ENCODE peak calls at places on chromosomes 5 and 9, in five cellular contexts. Z is GM12891, U is HepG2, F is K562, I is SK-N-SH. R is an unnamed sample.

GRCh38 chr5:38666668-38667498 is 110.4 kb upstream of the LIFR start:
- DNase-seq in Z (no peak), U (peak; percentile 25), F (peak; percentile 57), I (peak; percentile 28), R (no peak)

GRCh38 chr5:16534280-16534679 is 68.7 kb upstream of the ZNF622 start:
- DNase-seq in Z (no peak), U (no peak), F (no peak), I (no peak), R (no peak)

GRCh38 chr9:88773627-88774244 is 217.5 kb upstream of the S1PR3 start:
- DNase-seq in Z (no peak), U (no peak), F (peak; percentile 20), I (no peak), R (no peak)

GRCh38 chr5:139092741-139093140 is 105.4 kb downstream of the SIL1 start:
- DNase-seq in Z (no peak), U (no peak), F (no peak), I (no peak), R (no peak)

GRCh38 chr9:137759649-137760321 is 117.8 kb upstream of the CACNA1B start:
- DNase-seq in Z (no peak), U (no peak), F (peak; percentile 11), I (no peak), R (no peak)

GRCh38 chr5:130529716-130530485 is 625.6 kb downstream of the CHSY3 start:
- DNase-seq in Z (no peak), U (no peak), F (no peak), I (no peak), R (no peak)

GRCh38 chr5:36730537-36731216 is 124.3 kb downstream of the SLC1A3 start:
- DNase-seq in Z (no peak), U (no peak), F (no peak), I (no peak), R (no peak)

GRCh38 chr9:91820949-91821880 is 128.8 kb downstream of the ROR2 start:
- DNase-seq in Z (no peak), U (no peak), F (no peak), I (no peak), R (no peak)

GRCh38 chr5:34914671-34915138 is 599 bp downstream of the RAD1 start:
- DNase-seq in Z (no peak), U (no peak), F (peak; percentile 75), I (no peak), R (no peak)

GRCh38 chr9:110521211-110521610 is 58.3 kb downstream of the SVEP1 start:
- DNase-seq in Z (no peak), U (no peak), F (no peak), I (no peak), R (no peak)

GRCh38 chr9:110517483-110517882 is 62.1 kb downstream of the SVEP1 start:
- DNase-seq in Z (no peak), U (no peak), F (no peak), I (no peak), R (no peak)

GRCh38 chr9:110514861-110515260 is 64.7 kb downstream of the SVEP1 start:
- DNase-seq in Z (no peak), U (no peak), F (no peak), I (no peak), R (no peak)

DNA sequence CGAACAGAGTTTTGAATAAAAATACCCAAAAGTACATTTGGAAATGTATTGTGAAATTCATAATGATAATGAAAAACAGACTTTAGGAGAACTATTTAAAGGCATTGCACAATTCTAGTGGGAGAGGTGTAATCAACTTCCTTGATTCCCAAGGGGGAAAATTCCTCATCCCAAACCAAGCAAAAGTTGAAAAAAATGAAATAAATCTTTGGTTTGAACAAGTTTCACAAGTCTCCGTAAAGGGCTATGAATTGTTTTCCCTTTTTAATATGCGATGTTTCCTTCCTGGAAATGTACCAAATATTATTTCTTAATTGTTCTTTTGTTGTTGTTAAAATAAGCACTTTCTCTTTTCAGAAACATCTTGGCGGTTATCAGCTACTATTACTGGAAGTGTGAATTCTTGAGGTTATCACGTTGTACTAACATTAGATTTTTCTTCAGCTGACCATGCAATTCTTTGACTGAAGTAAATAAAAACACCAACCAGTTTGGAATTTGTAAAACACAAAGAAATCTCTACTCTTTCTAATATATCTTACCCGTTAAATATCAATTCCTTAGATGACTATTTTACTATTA is 59.3 kb downstream of the SVEP1 start:
- DNase-seq in Z (no peak), U (no peak), F (no peak), I (no peak), R (no peak)
- TF ChIP-seq POLR2AphosphoS5 in Z (no peak), U (no peak), F (no peak), I (no peak), R (no peak)

DNA sequence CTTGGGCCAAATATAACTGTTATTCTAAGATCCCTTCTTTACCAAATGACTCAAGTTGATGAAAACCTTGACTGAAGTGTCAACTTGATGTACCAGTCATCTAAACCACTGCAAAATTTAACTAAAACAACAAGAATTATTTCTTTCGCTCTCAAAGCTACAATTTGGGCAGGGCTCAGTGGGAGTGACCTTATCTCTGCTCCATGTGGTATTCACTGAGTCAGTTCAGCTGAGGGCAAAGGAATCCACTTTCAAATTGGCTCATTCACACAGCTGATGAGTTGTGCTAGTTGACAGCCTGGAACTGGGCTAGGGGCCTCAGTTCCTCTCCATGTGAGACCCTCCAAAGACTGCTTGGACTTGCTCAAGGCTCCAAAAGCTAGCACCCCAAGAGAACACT is 166.3 kb downstream of the RORB start:
- DNase-seq in Z (no peak), U (no peak), F (no peak), I (no peak), R (no peak)
- TF ChIP-seq TAF1 in Z (no peak), U (no peak), F (no peak), I (no peak), R (no peak)

DNA sequence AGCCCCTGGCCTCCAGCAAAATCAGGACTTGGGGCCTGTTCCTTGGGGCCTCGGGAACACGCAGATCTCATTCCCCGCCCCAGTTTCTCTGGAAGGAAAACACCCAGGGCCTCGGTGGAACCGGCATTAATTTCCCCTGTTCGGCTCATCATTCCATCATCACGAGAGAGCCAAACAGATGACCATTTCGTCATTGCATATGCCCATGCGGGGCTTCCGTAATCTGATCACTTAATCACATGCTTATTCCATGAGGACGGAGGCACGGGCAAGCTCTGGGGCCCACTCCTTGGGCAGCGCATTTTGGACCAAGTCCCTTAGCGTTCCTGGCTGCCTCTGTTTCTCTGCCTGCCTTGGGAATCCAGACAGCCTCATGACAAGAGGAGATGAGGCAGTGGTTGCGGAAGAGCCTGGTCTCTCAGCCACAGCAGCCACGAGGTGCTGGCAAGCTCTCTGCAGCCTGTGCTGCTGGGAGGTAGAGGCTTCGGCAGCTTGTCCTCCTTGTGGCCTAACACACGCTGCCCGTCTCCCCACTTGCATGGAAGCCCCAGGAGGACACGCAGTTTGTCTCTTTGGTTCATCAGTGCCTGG is 65.0 kb upstream of the IER5L start:
- DNase-seq in Z (no peak), U (no peak), F (no peak), I (no peak), R (no peak)
- TF ChIP-seq POLR2AphosphoS5 in Z (no peak), U (no peak), F (no peak), I (no peak), R (no peak)

DNA sequence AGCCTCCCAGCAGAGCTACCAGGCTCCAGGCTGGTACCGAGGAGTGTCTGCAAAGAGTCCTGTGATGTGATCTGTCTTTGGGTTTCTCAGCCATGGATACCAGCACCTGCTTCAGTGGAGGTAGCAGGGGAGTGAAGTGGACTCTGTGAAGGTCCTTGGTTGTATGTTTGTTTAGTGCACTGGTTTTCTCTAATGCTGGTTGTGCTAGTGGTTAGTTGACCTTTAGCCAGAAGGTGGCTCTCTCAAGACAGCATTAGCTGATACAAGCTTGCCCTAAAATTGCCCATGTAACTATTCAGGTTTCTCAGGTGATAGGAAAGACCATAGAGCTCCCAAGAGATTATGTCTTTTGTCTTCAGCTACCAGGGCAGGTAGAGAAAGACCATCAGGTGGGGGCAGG is 87.2 kb downstream of the MTAP start:
- DNase-seq in Z (no peak), U (no peak), F (no peak), I (no peak), R (no peak)
- TF ChIP-seq TAF1 in Z (no peak), U (no peak), F (no peak), I (no peak), R (no peak)

DNA sequence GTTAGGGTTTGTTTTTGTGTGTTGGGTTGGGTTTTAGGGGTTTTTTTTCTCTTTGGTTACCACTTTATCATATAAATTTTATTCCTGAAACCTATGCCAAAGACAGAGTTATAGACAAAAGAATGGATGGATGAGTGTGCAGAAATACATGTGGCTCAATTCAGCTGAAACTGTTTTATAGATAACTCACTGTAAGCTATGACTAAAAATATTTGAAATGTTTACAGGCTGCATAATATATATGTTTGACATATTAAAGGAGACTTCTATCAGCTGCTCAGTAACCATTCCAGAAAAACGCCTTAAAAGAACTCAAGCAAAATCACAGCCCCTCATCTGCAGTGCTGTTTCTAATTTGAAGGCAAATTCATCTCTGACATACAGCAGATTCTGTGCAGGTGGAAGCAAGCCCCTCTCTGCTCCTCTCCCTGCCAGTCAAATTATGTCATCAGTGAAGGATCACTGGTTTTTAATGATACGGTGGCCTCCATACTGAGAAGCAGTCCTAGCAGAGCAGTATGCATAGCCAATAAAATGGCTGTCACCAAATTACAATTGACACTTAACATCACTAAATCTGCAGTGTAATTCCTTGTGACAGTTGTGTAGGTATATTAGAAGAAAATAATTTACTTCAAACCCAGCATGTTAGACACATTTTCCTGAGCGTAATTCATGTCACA is 301.6 kb downstream of the NR2F1-AS1 start:
- DNase-seq in Z (no peak), U (no peak), F (no peak), I (peak; percentile 71), R (no peak)
- TF ChIP-seq POLR2AphosphoS5 in Z (no peak), U (no peak), F (no peak), I (no peak), R (no peak)

DNA sequence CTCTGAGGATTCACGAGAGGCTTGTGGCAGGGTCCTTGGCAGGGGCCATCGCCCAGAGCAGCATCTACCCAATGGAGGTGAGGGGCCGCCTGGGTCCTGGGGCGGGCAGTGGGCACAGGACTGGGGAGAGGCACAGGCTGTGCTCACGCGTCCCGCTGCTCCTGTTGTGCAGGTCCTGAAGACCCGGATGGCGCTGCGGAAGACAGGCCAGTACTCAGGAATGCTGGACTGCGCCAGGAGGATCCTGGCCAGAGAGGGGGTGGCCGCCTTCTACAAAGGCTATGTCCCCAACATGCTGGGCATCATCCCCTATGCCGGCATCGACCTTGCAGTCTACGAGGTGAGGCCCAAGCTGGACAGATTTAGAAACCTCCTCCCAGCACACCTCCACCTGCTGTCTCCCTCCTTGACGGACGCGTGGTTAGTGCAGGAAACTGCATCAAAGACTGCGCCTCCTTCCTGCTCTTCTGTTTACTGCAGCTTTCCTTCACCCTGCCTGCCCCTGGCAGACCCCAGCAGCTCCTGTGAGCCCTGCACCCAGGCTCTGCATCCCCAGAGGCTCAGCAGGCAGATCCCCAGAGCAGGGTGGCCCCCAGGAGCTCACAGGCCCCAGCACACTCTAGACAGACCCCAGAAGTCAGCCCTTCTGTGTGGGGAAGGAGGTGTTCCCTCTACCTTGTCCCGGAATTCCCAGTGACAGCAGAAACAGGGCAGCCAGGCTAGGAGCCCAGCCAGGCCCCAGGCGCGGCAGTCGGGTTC is 21.2 kb downstream of the PTGES2 start:
- DNase-seq in Z (no peak), U (no peak), F (no peak), I (peak; percentile 16), R (no peak)
- TF ChIP-seq TAF1 in Z (no peak), U (no peak), F (no peak), I (no peak), R (no peak)